ENCODE peak calls at places on chromosomes 6 and 20, in eight cellular contexts. One of them, this sample, is unnamed.

GRCh38 chr6:14787677-14788076 is 458.2 kb upstream of the JARID2 start:
- DNase-seq in cardiac muscle cell: no peak
- DNase-seq in NCI-H1417: no peak
- DNase-seq in activated T-helper 1 cell treated with anti-CD3 and anti-CD28 coated beads, Interleukin-2, amount 50 U/mL, for 16 hours: no peak
- DNase-seq in hepatocyte: no peak
- DNase-seq in naive B cell: no peak
- DNase-seq in NCI-H510A treated with DMSO at 0.1 percent for 48 hours: no peak
- DNase-seq in GF-D8: no peak
- DNase-seq in this sample: no peak

GRCh38 chr20:61445138-61445537 is 193.1 kb downstream of the CDH4 start:
- DNase-seq in GF-D8: no peak
- DNase-seq in NCI-H1417: no peak
- DNase-seq in activated T-helper 1 cell treated with anti-CD3 and anti-CD28 coated beads, Interleukin-2, amount 50 U/mL, for 16 hours: no peak
- DNase-seq in naive B cell: no peak
- DNase-seq in hepatocyte: no peak
- DNase-seq in NCI-H510A treated with DMSO at 0.1 percent for 48 hours: no peak
- DNase-seq in cardiac muscle cell: no peak
- DNase-seq in this sample: no peak

GRCh38 chr6:31152776-31153175 is 4.8 kb downstream of the CCHCR1 start:
- DNase-seq in activated T-helper 1 cell treated with anti-CD3 and anti-CD28 coated beads, Interleukin-2, amount 50 U/mL, for 16 hours: no peak
- DNase-seq in naive B cell: no peak
- DNase-seq in NCI-H1417: no peak
- DNase-seq in GF-D8: no peak
- DNase-seq in cardiac muscle cell: no peak
- DNase-seq in hepatocyte: no peak
- DNase-seq in NCI-H510A treated with DMSO at 0.1 percent for 48 hours: no peak
- DNase-seq in this sample: no peak

GRCh38 chr6:160955508-160956295 is 35.9 kb upstream of the MAP3K4 start:
- DNase-seq in hepatocyte: no peak
- DNase-seq in GF-D8: no peak
- DNase-seq in cardiac muscle cell: no peak
- DNase-seq in NCI-H1417: no peak
- DNase-seq in naive B cell: no peak
- DNase-seq in NCI-H510A treated with DMSO at 0.1 percent for 48 hours: no peak
- DNase-seq in activated T-helper 1 cell treated with anti-CD3 and anti-CD28 coated beads, Interleukin-2, amount 50 U/mL, for 16 hours: no peak
- DNase-seq in this sample: no peak

GRCh38 chr20:41366546-41367392 is at the start of gene EMILIN3:
- DNase-seq in naive B cell: no peak
- DNase-seq in hepatocyte: peak
- DNase-seq in NCI-H510A treated with DMSO at 0.1 percent for 48 hours: no peak
- DNase-seq in activated T-helper 1 cell treated with anti-CD3 and anti-CD28 coated beads, Interleukin-2, amount 50 U/mL, for 16 hours: no peak
- DNase-seq in GF-D8: no peak
- DNase-seq in NCI-H1417: no peak
- DNase-seq in cardiac muscle cell: no peak
- DNase-seq in this sample: no peak

GRCh38 chr6:2578729-2579128 is 172.0 kb downstream of the MYLK4 start:
- DNase-seq in activated T-helper 1 cell treated with anti-CD3 and anti-CD28 coated beads, Interleukin-2, amount 50 U/mL, for 16 hours: no peak
- DNase-seq in hepatocyte: no peak
- DNase-seq in GF-D8: no peak
- DNase-seq in NCI-H510A treated with DMSO at 0.1 percent for 48 hours: no peak
- DNase-seq in cardiac muscle cell: peak
- DNase-seq in naive B cell: no peak
- DNase-seq in NCI-H1417: no peak
- DNase-seq in this sample: no peak

GRCh38 chr6:134074151-134074712 is 21.8 kb upstream of the SLC2A12 start:
- DNase-seq in activated T-helper 1 cell treated with anti-CD3 and anti-CD28 coated beads, Interleukin-2, amount 50 U/mL, for 16 hours: no peak
- DNase-seq in cardiac muscle cell: peak
- DNase-seq in NCI-H1417: peak
- DNase-seq in naive B cell: no peak
- DNase-seq in GF-D8: no peak
- DNase-seq in hepatocyte: no peak
- DNase-seq in NCI-H510A treated with DMSO at 0.1 percent for 48 hours: peak
- DNase-seq in this sample: no peak

GRCh38 chr6:3887150-3887700 is 38.1 kb downstream of the FAM50B start:
- DNase-seq in GF-D8: no peak
- DNase-seq in NCI-H1417: no peak
- DNase-seq in hepatocyte: no peak
- DNase-seq in NCI-H510A treated with DMSO at 0.1 percent for 48 hours: no peak
- DNase-seq in cardiac muscle cell: peak
- DNase-seq in activated T-helper 1 cell treated with anti-CD3 and anti-CD28 coated beads, Interleukin-2, amount 50 U/mL, for 16 hours: no peak
- DNase-seq in naive B cell: no peak
- DNase-seq in this sample: no peak

GRCh38 chr6:166237611-166238010 is 70.0 kb upstream of the TBXT start:
- DNase-seq in NCI-H510A treated with DMSO at 0.1 percent for 48 hours: no peak
- DNase-seq in naive B cell: no peak
- DNase-seq in GF-D8: peak
- DNase-seq in cardiac muscle cell: no peak
- DNase-seq in hepatocyte: no peak
- DNase-seq in NCI-H1417: no peak
- DNase-seq in activated T-helper 1 cell treated with anti-CD3 and anti-CD28 coated beads, Interleukin-2, amount 50 U/mL, for 16 hours: no peak
- DNase-seq in this sample: no peak

GRCh38 chr6:112941613-112942012 is 594.5 kb downstream of the RFPL4B start:
- DNase-seq in NCI-H510A treated with DMSO at 0.1 percent for 48 hours: no peak
- DNase-seq in GF-D8: no peak
- DNase-seq in cardiac muscle cell: no peak
- DNase-seq in NCI-H1417: no peak
- DNase-seq in naive B cell: no peak
- DNase-seq in activated T-helper 1 cell treated with anti-CD3 and anti-CD28 coated beads, Interleukin-2, amount 50 U/mL, for 16 hours: no peak
- DNase-seq in hepatocyte: no peak
- DNase-seq in this sample: no peak

GRCh38 chr6:138404666-138405337 is 779 bp downstream of the HEBP2 start:
- DNase-seq in NCI-H510A treated with DMSO at 0.1 percent for 48 hours: no peak
- DNase-seq in cardiac muscle cell: peak
- DNase-seq in GF-D8: no peak
- DNase-seq in hepatocyte: peak
- DNase-seq in activated T-helper 1 cell treated with anti-CD3 and anti-CD28 coated beads, Interleukin-2, amount 50 U/mL, for 16 hours: peak
- DNase-seq in naive B cell: peak
- DNase-seq in NCI-H1417: peak
- DNase-seq in this sample: no peak

GRCh38 chr6:125512621-125513020 is 210.9 kb upstream of the HDDC2 start:
- DNase-seq in cardiac muscle cell: no peak
- DNase-seq in GF-D8: no peak
- DNase-seq in NCI-H510A treated with DMSO at 0.1 percent for 48 hours: no peak
- DNase-seq in naive B cell: no peak
- DNase-seq in activated T-helper 1 cell treated with anti-CD3 and anti-CD28 coated beads, Interleukin-2, amount 50 U/mL, for 16 hours: no peak
- DNase-seq in NCI-H1417: no peak
- DNase-seq in hepatocyte: no peak
- DNase-seq in this sample: no peak

GRCh38 chr6:36627801-36628246 is 33.7 kb downstream of the SRSF3 start:
- DNase-seq in GF-D8: no peak
- DNase-seq in NCI-H1417: no peak
- DNase-seq in cardiac muscle cell: peak
- DNase-seq in naive B cell: no peak
- DNase-seq in hepatocyte: peak
- DNase-seq in activated T-helper 1 cell treated with anti-CD3 and anti-CD28 coated beads, Interleukin-2, amount 50 U/mL, for 16 hours: no peak
- DNase-seq in NCI-H510A treated with DMSO at 0.1 percent for 48 hours: no peak
- DNase-seq in this sample: no peak

This sample was measured in cardiac septum.